ENCODE peak calls at places on chromosomes 1 and 21, in nine cellular contexts. O is AG09309; W is cardiac muscle cell; F is ovary; N is A549; U is brain microvascular endothelial cell; G is fibroblast of pulmonary artery; X is CD8-positive, alpha-beta T cell; Y is MM.1S. C is an unnamed sample.

GRCh38 chr21:14073615-14074014 is 137.1 kb downstream of the LIPI start:
- DNase-seq in N (no peak), O (no peak), W (no peak), X (no peak), Y (no peak), U (no peak), F (no peak), G (no peak), C (no peak)

GRCh38 chr1:167158095-167158812 is 62.4 kb upstream of the POU2F1 start:
- DNase-seq in N (no peak), W (no peak), O (no peak), Y (no peak), U (no peak), X (no peak), F (no peak), G (no peak), C (no peak)

GRCh38 chr1:7517611-7518330 is 253.3 kb upstream of the VAMP3 start:
- DNase-seq in F (no peak), N (no peak), Y (no peak), O (no peak), W (peak), G (no peak), U (no peak), X (no peak), C (no peak)

GRCh38 chr1:119470958-119471357 is 36.1 kb upstream of the HSD3B1 start:
- DNase-seq in X (no peak), F (no peak), N (no peak), U (no peak), Y (no peak), W (no peak), O (no peak), G (no peak), C (no peak)

GRCh38 chr1:220874201-220874655 is 5.0 kb upstream of the HLX start:
- DNase-seq in X (no peak), O (no peak), N (peak), F (peak), Y (peak), G (peak), U (peak), W (peak), C (peak)

GRCh38 chr21:36203603-36203889 is 46.9 kb downstream of the DOP1B start:
- DNase-seq in U (peak), N (peak), W (no peak), F (no peak), O (peak), G (peak), Y (peak), X (no peak), C (peak)

GRCh38 chr1:193654951-193655705 is 468.7 kb upstream of the B3GALT2 start:
- DNase-seq in X (no peak), N (no peak), O (no peak), U (no peak), G (peak), Y (no peak), F (no peak), W (no peak), C (no peak)

GRCh38 chr21:26844258-26845065 is 747 bp downstream of the ADAMTS1 start:
- DNase-seq in U (peak), O (no peak), G (peak), F (peak), N (no peak), X (no peak), W (peak), Y (peak), C (no peak)

GRCh38 chr1:9767964-9768668 is 55.6 kb downstream of the CLSTN1 start:
- DNase-seq in F (no peak), W (no peak), X (no peak), Y (no peak), N (no peak), O (no peak), G (no peak), U (no peak), C (peak)

GRCh38 chr1:4658643-4659042 is 4.2 kb downstream of the AJAP1 start:
- DNase-seq in G (no peak), F (no peak), X (no peak), Y (no peak), U (no peak), O (no peak), N (no peak), W (no peak), C (no peak)

GRCh38 chr1:27403065-27403726 is 10.8 kb downstream of the GPR3 start:
- DNase-seq in F (peak), U (no peak), W (peak), Y (no peak), N (no peak), X (no peak), O (no peak), G (peak), C (no peak)

GRCh38 chr1:112435448-112435847 is 39.4 kb downstream of the CTTNBP2NL start:
- DNase-seq in O (no peak), Y (no peak), F (no peak), W (no peak), X (no peak), G (no peak), U (no peak), N (no peak), C (no peak)

GRCh38 chr1:162376754-162377153 is at the start of gene SPATA46:
- DNase-seq in O (no peak), W (no peak), Y (no peak), G (no peak), N (no peak), U (no peak), F (no peak), X (no peak), C (no peak)

GRCh38 chr1:172417552-172417951 is 2.9 kb upstream of the C1orf105 start:
- DNase-seq in F (no peak), U (no peak), O (no peak), X (no peak), Y (no peak), G (no peak), W (no peak), N (no peak), C (no peak)

GRCh38 chr1:35567947-35568558 is 5.1 kb upstream of the TFAP2E start:
- DNase-seq in U (no peak), W (peak), Y (no peak), F (no peak), O (no peak), G (no peak), X (no peak), N (no peak), C (no peak)

GRCh38 chr1:26189331-26189730 is 1.1 kb upstream of the CATSPER4 start:
- DNase-seq in G (no peak), N (no peak), F (no peak), X (no peak), Y (no peak), U (no peak), W (no peak), O (no peak), C (no peak)

GRCh38 chr1:26191739-26192138 is 1.3 kb downstream of the CATSPER4 start:
- DNase-seq in X (no peak), O (no peak), Y (peak), F (no peak), U (no peak), G (no peak), N (no peak), W (peak), C (peak)

GRCh38 chr1:26188477-26188876 is 1.9 kb upstream of the CATSPER4 start:
- DNase-seq in W (no peak), U (no peak), X (no peak), G (no peak), F (no peak), Y (no peak), N (no peak), O (no peak), C (no peak)

GRCh38 chr1:26189751-26190275 is 589 bp upstream of the CATSPER4 start:
- DNase-seq in X (no peak), W (no peak), F (no peak), G (no peak), N (no peak), Y (no peak), O (no peak), U (no peak), C (no peak)

GRCh38 chr1:26190373-26190987 is at the start of gene CATSPER4:
- DNase-seq in U (no peak), N (peak), O (no peak), X (no peak), F (no peak), G (peak), W (peak), Y (no peak), C (no peak)
- TF ChIP-seq CTCF in U (peak), N (no peak), O (peak), X (no peak), F (no peak), G (peak), W (no peak), Y (peak), C (peak)

GRCh38 chr1:81803423-81804103 is 2.8 kb downstream of the ADGRL2 start:
- DNase-seq in N (no peak), O (no peak), F (peak), W (peak), G (peak), X (no peak), U (peak), Y (no peak), C (no peak)

GRCh38 chr1:81805537-81806431 is 5.0 kb downstream of the ADGRL2 start:
- DNase-seq in W (no peak), U (no peak), N (no peak), X (no peak), F (no peak), G (no peak), Y (no peak), O (no peak), C (no peak)

GRCh38 chr1:81804320-81804719 is 3.6 kb downstream of the ADGRL2 start:
- DNase-seq in F (no peak), O (no peak), X (no peak), G (no peak), Y (no peak), U (no peak), W (peak), N (no peak), C (no peak)

GRCh38 chr1:81808760-81809159 is 8.0 kb downstream of the ADGRL2 start:
- DNase-seq in O (no peak), F (no peak), N (no peak), X (no peak), U (peak), G (no peak), W (peak), Y (no peak), C (no peak)

DNA sequence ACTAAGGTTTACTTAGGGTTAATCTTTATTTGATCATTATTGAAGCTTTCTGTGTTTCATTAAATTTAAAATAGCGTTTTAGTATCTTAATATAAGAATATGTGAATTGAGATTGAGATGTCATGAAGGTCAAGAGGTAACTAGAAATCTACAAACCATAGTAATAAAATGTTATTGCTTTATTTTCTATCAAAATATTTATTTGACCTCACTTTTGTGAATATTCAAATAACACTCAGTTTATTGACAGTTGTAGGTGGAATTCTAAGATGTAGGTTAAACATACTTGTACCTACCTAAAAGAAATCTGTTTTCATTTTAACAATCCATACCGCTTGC is 5.7 kb downstream of the ADGRL2 start:
- DNase-seq in G (no peak), X (no peak), N (no peak), U (no peak), F (no peak), O (no peak), Y (no peak), W (no peak), C (no peak)
- H3K4me3 ChIP-seq in G (no peak), X (no peak), N (no peak), U (no peak), F (no peak), O (no peak), Y (no peak), W (peak), C (no peak)

GRCh38 chr1:18323259-18323658 is 157.5 kb upstream of the KLHDC7A start:
- DNase-seq in W (no peak), U (no peak), F (no peak), N (no peak), G (no peak), Y (no peak), X (no peak), O (no peak), C (peak)

GRCh38 chr1:18324246-18324645 is 156.5 kb upstream of the KLHDC7A start:
- DNase-seq in N (no peak), G (no peak), Y (no peak), W (no peak), U (no peak), X (no peak), O (no peak), F (no peak), C (no peak)

GRCh38 chr1:18320051-18320450 is 160.7 kb upstream of the KLHDC7A start:
- DNase-seq in N (no peak), X (no peak), G (no peak), U (no peak), O (no peak), W (peak), Y (no peak), F (no peak), C (no peak)

GRCh38 chr1:18325151-18325550 is 155.6 kb upstream of the KLHDC7A start:
- DNase-seq in G (no peak), Y (no peak), W (no peak), U (no peak), O (no peak), X (no peak), F (no peak), N (no peak), C (no peak)

GRCh38 chr1:18322353-18323032 is 158.2 kb upstream of the KLHDC7A start:
- DNase-seq in O (no peak), X (no peak), Y (no peak), G (no peak), U (no peak), F (no peak), W (peak), N (peak), C (peak)
- TF ChIP-seq CTCF in O (no peak), X (no peak), Y (peak), G (no peak), U (peak), F (no peak), W (no peak), N (no peak), C (peak)

DNA sequence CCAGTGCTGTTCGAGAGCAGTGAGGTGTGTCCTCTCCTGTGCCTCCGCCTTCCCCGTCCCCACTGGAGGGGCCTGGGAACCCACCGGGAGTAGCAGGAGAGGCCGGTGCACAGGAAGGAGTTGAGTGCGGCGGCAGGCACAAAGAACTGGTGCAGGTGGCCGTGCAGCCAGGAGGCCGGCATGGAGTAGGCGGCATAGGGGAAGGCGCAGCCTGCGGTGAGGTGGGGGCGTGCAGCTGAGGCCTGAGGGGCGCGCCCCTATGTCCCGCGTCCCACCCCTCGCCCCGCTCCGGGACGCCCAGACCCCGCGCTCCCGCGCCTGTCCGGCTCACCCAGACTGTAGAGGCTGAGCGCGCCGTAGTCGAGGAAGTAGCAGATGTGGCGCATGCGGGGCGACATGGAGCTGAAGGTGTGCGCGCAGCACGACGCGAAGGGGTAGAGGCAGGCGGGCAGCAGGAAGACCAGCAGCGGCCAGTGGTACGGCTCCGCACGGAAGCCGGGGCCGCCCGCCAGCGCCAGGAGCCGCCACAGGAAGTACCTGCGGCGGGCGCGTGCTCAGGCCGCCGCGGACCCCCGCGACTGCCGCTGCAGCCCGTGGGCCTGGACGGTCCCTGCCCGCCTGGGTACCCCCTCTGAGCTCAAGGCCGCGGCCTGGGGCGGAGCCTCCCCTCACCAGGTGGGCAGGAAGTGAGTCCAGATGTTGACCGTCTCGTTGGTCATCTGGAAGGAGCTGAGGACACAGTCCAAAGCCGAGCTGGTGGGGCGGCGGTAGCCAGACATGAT is 2.2 kb downstream of the PAQR6 start:
- DNase-seq in N (no peak), F (no peak), G (no peak), Y (no peak), O (no peak), X (peak), W (no peak), U (no peak), C (peak)
- H3K4me3 ChIP-seq in N (no peak), F (peak), G (peak), Y (peak), O (no peak), X (peak), W (no peak), U (peak), C (peak)

GRCh38 chr1:25503551-25504426 is 39.6 kb upstream of the LDLRAP1 start:
- DNase-seq in U (no peak), Y (peak), F (no peak), O (no peak), W (peak), X (peak), N (peak), G (no peak), C (peak)
- TF ChIP-seq CTCF in U (peak), Y (peak), F (no peak), O (peak), W (peak), X (peak), N (peak), G (peak), C (peak)

GRCh38 chr1:93339171-93339697 is 6.5 kb upstream of the DR1 start:
- DNase-seq in Y (no peak), N (no peak), F (no peak), X (no peak), U (no peak), O (no peak), W (no peak), G (no peak), C (no peak)

GRCh38 chr1:93340090-93340489 is 5.6 kb upstream of the DR1 start:
- DNase-seq in U (no peak), Y (no peak), G (no peak), O (no peak), F (no peak), N (no peak), W (no peak), X (no peak), C (no peak)

GRCh38 chr1:93338426-93338825 is 7.3 kb upstream of the DR1 start:
- DNase-seq in Y (no peak), U (peak), W (no peak), X (no peak), F (no peak), G (peak), O (peak), N (peak), C (no peak)
- H3K4me3 ChIP-seq in Y (no peak), U (no peak), W (no peak), X (no peak), F (no peak), G (no peak), O (no peak), N (no peak), C (no peak)

GRCh38 chr1:30232288-30232899 is 491.0 kb downstream of the MATN1 start:
- DNase-seq in O (no peak), Y (peak), X (no peak), F (no peak), G (no peak), U (no peak), W (peak), N (peak), C (peak)
- TF ChIP-seq CTCF in O (peak), Y (peak), X (peak), F (no peak), G (peak), U (peak), W (peak), N (peak), C (peak)

C was measured in GM12865.